ENCODE peak calls at places on chromosomes 7 and 10, in six cellular contexts. N, X, J, R, T and E are unnamed samples.

GRCh38 chr7:106999023-106999422 is 45.5 kb upstream of the PRKAR2B start:
- DNase-seq in N (no peak), X (peak), J (no peak), R (no peak), T (no peak), E (no peak)

GRCh38 chr7:151247611-151248176 is 800 bp downstream of the SMARCD3 start:
- DNase-seq in N (no peak), X (peak), J (no peak), R (no peak), T (no peak), E (peak)

GRCh38 chr7:35251606-35252310 is 2.1 kb downstream of the TBX20 start:
- DNase-seq in N (no peak), X (no peak), J (no peak), R (no peak), T (no peak), E (no peak)

GRCh38 chr10:69439813-69440506 is 11.3 kb upstream of the TSPAN15 start:
- DNase-seq in N (no peak), X (peak), J (peak), R (peak), T (no peak), E (peak)

GRCh38 chr7:157846281-157846680 is 509.5 kb downstream of the DNAJB6 start:
- DNase-seq in N (no peak), X (no peak), J (no peak), R (no peak), T (no peak), E (no peak)

GRCh38 chr10:110286841-110287240 is 17.9 kb downstream of the SMNDC1 start:
- DNase-seq in N (no peak), X (no peak), J (no peak), R (no peak), T (no peak), E (no peak)

GRCh38 chr7:82672078-82672477 is 228.5 kb upstream of the CACNA2D1 start:
- DNase-seq in N (no peak), X (peak), J (no peak), R (no peak), T (no peak), E (no peak)

GRCh38 chr7:69723663-69724062 is 125.4 kb downstream of the AUTS2 start:
- DNase-seq in N (no peak), X (no peak), J (no peak), R (no peak), T (no peak), E (no peak)

GRCh38 chr7:45922810-45923209 is 1.7 kb upstream of the IGFBP3 start:
- DNase-seq in N (no peak), X (peak), J (peak), R (no peak), T (no peak), E (peak)

GRCh38 chr10:30831876-30832726 is 199.6 kb downstream of the ZNF438 start:
- DNase-seq in N (no peak), X (no peak), J (no peak), R (no peak), T (no peak), E (no peak)

GRCh38 chr10:47287365-47287802 is 12.6 kb upstream of the GDF10 start:
- DNase-seq in N (no peak), X (no peak), J (no peak), R (peak), T (no peak), E (no peak)

GRCh38 chr10:83685458-83685857 is 453.9 kb upstream of the GHITM start:
- DNase-seq in N (no peak), X (no peak), J (no peak), R (no peak), T (no peak), E (no peak)

GRCh38 chr7:44378744-44379143 is 53.4 kb upstream of the CAMK2B start:
- DNase-seq in N (no peak), X (peak), J (no peak), R (no peak), T (no peak), E (peak)

GRCh38 chr10:122419890-122420623 is 34.4 kb upstream of the ARMS2 start:
- DNase-seq in N (no peak), X (peak), J (no peak), R (no peak), T (no peak), E (peak)

GRCh38 chr7:49773939-49774458 is 561 bp downstream of the VWC2 start:
- DNase-seq in N (no peak), X (no peak), J (no peak), R (peak), T (no peak), E (no peak)

GRCh38 chr7:134462337-134462925 is 3.5 kb upstream of the AKR1B1 start:
- DNase-seq in N (no peak), X (peak), J (no peak), R (no peak), T (no peak), E (peak)

GRCh38 chr7:123569352-123569999 is 11.9 kb upstream of the NDUFA5 start:
- DNase-seq in N (no peak), X (no peak), J (no peak), R (no peak), T (no peak), E (no peak)

GRCh38 chr7:121126801-121127534 is 138.5 kb downstream of the CPED1 start:
- DNase-seq in N (no peak), X (peak), J (peak), R (no peak), T (no peak), E (peak)